ENCODE peak calls at places on chromosomes 7 and 10, in eight cellular contexts. One of them, this sample, is unnamed.

GRCh38 chr7:2650451-2650850 is 18.7 kb downstream of the TTYH3 start:
- DNase-seq in sigmoid colon: no peak
- DNase-seq in mammary epithelial cell: no peak
- DNase-seq in right lobe of liver: no peak
- DNase-seq in cardiac muscle cell: no peak
- DNase-seq in heart left ventricle: no peak
- DNase-seq in H1: no peak
- DNase-seq in psoas muscle: no peak
- DNase-seq in this sample: no peak

GRCh38 chr10:52213511-52213831 is 100.6 kb upstream of the DKK1 start:
- DNase-seq in H1: no peak
- DNase-seq in heart left ventricle: peak; percentile 36
- DNase-seq in cardiac muscle cell: peak; percentile 67
- DNase-seq in right lobe of liver: no peak
- DNase-seq in sigmoid colon: no peak
- DNase-seq in mammary epithelial cell: peak; percentile 22
- DNase-seq in psoas muscle: no peak
- DNase-seq in this sample: no peak

GRCh38 chr7:148693651-148694050 is 5.1 kb upstream of the CUL1 start:
- DNase-seq in heart left ventricle: no peak
- DNase-seq in psoas muscle: no peak
- DNase-seq in mammary epithelial cell: no peak
- DNase-seq in sigmoid colon: no peak
- DNase-seq in H1: no peak
- DNase-seq in right lobe of liver: no peak
- DNase-seq in cardiac muscle cell: no peak
- DNase-seq in this sample: no peak

GRCh38 chr10:5338010-5338409 is 26.8 kb upstream of the UCN3 start:
- DNase-seq in heart left ventricle: no peak
- DNase-seq in H1: no peak
- DNase-seq in psoas muscle: no peak
- DNase-seq in mammary epithelial cell: no peak
- DNase-seq in cardiac muscle cell: no peak
- DNase-seq in right lobe of liver: no peak
- DNase-seq in sigmoid colon: no peak
- DNase-seq in this sample: no peak

GRCh38 chr7:48250441-48250951 is 79.2 kb downstream of the ABCA13 start:
- DNase-seq in heart left ventricle: no peak
- DNase-seq in mammary epithelial cell: peak; percentile 73
- DNase-seq in psoas muscle: no peak
- DNase-seq in right lobe of liver: no peak
- DNase-seq in H1: no peak
- DNase-seq in sigmoid colon: no peak
- DNase-seq in cardiac muscle cell: peak; percentile 89
- DNase-seq in this sample: no peak

GRCh38 chr7:32515890-32516550 is 20.7 kb downstream of the AVL9 start:
- DNase-seq in psoas muscle: no peak
- DNase-seq in cardiac muscle cell: no peak
- DNase-seq in H1: no peak
- DNase-seq in mammary epithelial cell: peak; percentile 89
- DNase-seq in sigmoid colon: no peak
- DNase-seq in right lobe of liver: no peak
- DNase-seq in heart left ventricle: no peak
- DNase-seq in this sample: no peak

GRCh38 chr7:127891144-127891543 is 140.1 kb downstream of the LRRC4 start:
- DNase-seq in H1: no peak
- DNase-seq in sigmoid colon: no peak
- DNase-seq in right lobe of liver: no peak
- DNase-seq in mammary epithelial cell: no peak
- DNase-seq in heart left ventricle: no peak
- DNase-seq in psoas muscle: no peak
- DNase-seq in cardiac muscle cell: no peak
- DNase-seq in this sample: no peak

GRCh38 chr7:81684513-81685262 is 85.2 kb downstream of the HGF start:
- DNase-seq in cardiac muscle cell: peak; percentile 100
- DNase-seq in sigmoid colon: peak; percentile 98
- DNase-seq in right lobe of liver: peak; percentile 68
- DNase-seq in heart left ventricle: peak; percentile 96
- DNase-seq in H1: no peak
- DNase-seq in psoas muscle: peak; percentile 88
- DNase-seq in mammary epithelial cell: peak; percentile 98
- DNase-seq in this sample: no peak

GRCh38 chr7:37027557-37028341 is 303.5 kb upstream of the AOAH start:
- DNase-seq in mammary epithelial cell: no peak
- DNase-seq in sigmoid colon: no peak
- DNase-seq in right lobe of liver: no peak
- DNase-seq in cardiac muscle cell: no peak
- DNase-seq in heart left ventricle: no peak
- DNase-seq in H1: no peak
- DNase-seq in psoas muscle: no peak
- DNase-seq in this sample: no peak

GRCh38 chr10:99733366-99733765 is 1.3 kb downstream of the CUTC start:
- DNase-seq in mammary epithelial cell: no peak
- DNase-seq in heart left ventricle: no peak
- DNase-seq in psoas muscle: no peak
- DNase-seq in H1: no peak
- DNase-seq in right lobe of liver: no peak
- DNase-seq in sigmoid colon: no peak
- DNase-seq in cardiac muscle cell: no peak
- DNase-seq in this sample: no peak

GRCh38 chr10:97571622-97572021 is 957 bp upstream of the ANKRD2 start:
- DNase-seq in sigmoid colon: no peak
- DNase-seq in right lobe of liver: no peak
- DNase-seq in cardiac muscle cell: no peak
- DNase-seq in psoas muscle: peak; percentile 6
- DNase-seq in H1: no peak
- DNase-seq in mammary epithelial cell: peak; percentile 94
- DNase-seq in heart left ventricle: no peak
- DNase-seq in this sample: no peak

GRCh38 chr7:101121996-101122932 is 4.6 kb upstream of the SERPINE1 start:
- DNase-seq in cardiac muscle cell: peak; percentile 99
- DNase-seq in psoas muscle: peak; percentile 82
- DNase-seq in mammary epithelial cell: peak; percentile 58
- DNase-seq in heart left ventricle: peak; percentile 92
- DNase-seq in right lobe of liver: peak; percentile 62
- DNase-seq in H1: no peak
- DNase-seq in sigmoid colon: peak; percentile 91
- DNase-seq in this sample: no peak

GRCh38 chr10:75400163-75400768 is 1.3 kb downstream of the ZNF503 start:
- DNase-seq in right lobe of liver: peak; percentile 66
- DNase-seq in H1: no peak
- DNase-seq in psoas muscle: no peak
- DNase-seq in sigmoid colon: peak; percentile 85
- DNase-seq in cardiac muscle cell: peak; percentile 58
- DNase-seq in heart left ventricle: peak; percentile 51
- DNase-seq in mammary epithelial cell: no peak
- DNase-seq in this sample: no peak

GRCh38 chr7:36644625-36645422 is 79.5 kb downstream of the AOAH start:
- DNase-seq in H1: no peak
- DNase-seq in heart left ventricle: no peak
- DNase-seq in psoas muscle: no peak
- DNase-seq in right lobe of liver: no peak
- DNase-seq in cardiac muscle cell: no peak
- DNase-seq in mammary epithelial cell: no peak
- DNase-seq in sigmoid colon: no peak
- DNase-seq in this sample: no peak

GRCh38 chr7:128737867-128738390 is 1.2 kb upstream of the CALU start:
- DNase-seq in psoas muscle: no peak
- DNase-seq in cardiac muscle cell: peak; percentile 36
- DNase-seq in sigmoid colon: no peak
- DNase-seq in H1: no peak
- DNase-seq in heart left ventricle: no peak
- DNase-seq in right lobe of liver: no peak
- DNase-seq in mammary epithelial cell: peak; percentile 78
- DNase-seq in this sample: no peak

GRCh38 chr10:32454148-32454547 is 8.2 kb downstream of the CCDC7 start:
- DNase-seq in cardiac muscle cell: peak; percentile 10
- DNase-seq in H1: no peak
- DNase-seq in sigmoid colon: no peak
- DNase-seq in right lobe of liver: no peak
- DNase-seq in mammary epithelial cell: peak; percentile 2
- DNase-seq in psoas muscle: no peak
- DNase-seq in heart left ventricle: no peak
- DNase-seq in this sample: no peak

GRCh38 chr7:40310213-40310612 is 175.4 kb downstream of the SUGCT start:
- DNase-seq in mammary epithelial cell: no peak
- DNase-seq in right lobe of liver: no peak
- DNase-seq in psoas muscle: no peak
- DNase-seq in sigmoid colon: no peak
- DNase-seq in cardiac muscle cell: no peak
- DNase-seq in H1: no peak
- DNase-seq in heart left ventricle: no peak
- DNase-seq in this sample: no peak

GRCh38 chr10:86652361-86653202 is 1.8 kb upstream of the OPN4 start:
- DNase-seq in right lobe of liver: peak; percentile 32
- DNase-seq in psoas muscle: no peak
- DNase-seq in H1: no peak
- DNase-seq in sigmoid colon: peak; percentile 53
- DNase-seq in cardiac muscle cell: peak; percentile 31
- DNase-seq in mammary epithelial cell: no peak
- DNase-seq in heart left ventricle: peak; percentile 13
- DNase-seq in this sample: no peak

GRCh38 chr7:99002827-99003212 is 124.5 kb downstream of the TRRAP start:
- DNase-seq in sigmoid colon: no peak
- DNase-seq in heart left ventricle: no peak
- DNase-seq in cardiac muscle cell: no peak
- DNase-seq in H1: no peak
- DNase-seq in right lobe of liver: no peak
- DNase-seq in psoas muscle: no peak
- DNase-seq in mammary epithelial cell: no peak
- DNase-seq in this sample: no peak

GRCh38 chr7:140049339-140050024 is 13.3 kb downstream of the PARP12 start:
- DNase-seq in mammary epithelial cell: peak; percentile 5
- DNase-seq in heart left ventricle: no peak
- DNase-seq in cardiac muscle cell: peak; percentile 22
- DNase-seq in right lobe of liver: peak; percentile 82
- DNase-seq in H1: peak; percentile 33
- DNase-seq in psoas muscle: no peak
- DNase-seq in sigmoid colon: no peak
- DNase-seq in this sample: no peak

GRCh38 chr10:115972426-115972825 is 300.6 kb downstream of the GFRA1 start:
- DNase-seq in cardiac muscle cell: no peak
- DNase-seq in sigmoid colon: peak; percentile 34
- DNase-seq in mammary epithelial cell: no peak
- DNase-seq in heart left ventricle: no peak
- DNase-seq in right lobe of liver: no peak
- DNase-seq in H1: no peak
- DNase-seq in psoas muscle: no peak
- DNase-seq in this sample: no peak

DNA sequence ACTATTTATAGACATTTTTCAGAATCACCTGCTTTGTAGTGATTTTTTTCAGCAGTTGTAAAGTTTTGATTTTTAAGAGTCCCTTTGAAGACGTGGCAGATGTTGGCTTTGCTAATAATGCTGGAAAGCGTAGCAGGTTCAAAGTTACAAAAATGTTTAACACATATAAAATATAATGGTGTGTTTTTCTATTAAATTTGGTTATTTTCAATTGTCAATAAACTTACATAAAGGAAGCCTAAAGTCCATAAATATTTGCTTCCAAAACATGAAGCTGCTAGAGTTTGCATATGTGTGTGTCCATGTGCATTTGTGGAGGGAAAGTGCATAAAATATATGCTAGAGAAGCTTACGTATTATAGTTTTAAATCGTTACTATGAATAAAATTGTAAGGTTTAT is 3.7 kb downstream of the MEOX2 start:
- DNase-seq in H1: no peak
- DNase-seq in heart left ventricle: no peak
- DNase-seq in mammary epithelial cell: no peak
- DNase-seq in psoas muscle: no peak
- DNase-seq in sigmoid colon: no peak
- DNase-seq in cardiac muscle cell: no peak
- DNase-seq in right lobe of liver: no peak
- DNase-seq in this sample: no peak
- H3K27ac ChIP-seq in H1: no peak overlapping the region
- H3K27ac ChIP-seq in heart left ventricle: peak overlapping the region; percentile 41
- H3K27ac ChIP-seq in mammary epithelial cell: no peak overlapping the region
- H3K27ac ChIP-seq in psoas muscle: peak overlapping the region; percentile 76
- H3K27ac ChIP-seq in sigmoid colon: no peak overlapping the region
- H3K27ac ChIP-seq in cardiac muscle cell: no peak overlapping the region
- H3K27ac ChIP-seq in right lobe of liver: no peak overlapping the region
- H3K27ac ChIP-seq in this sample: no peak overlapping the region

GRCh38 chr10:68330852-68331454 is 911 bp upstream of the HNRNPH3 start:
- DNase-seq in psoas muscle: peak; percentile 36
- DNase-seq in sigmoid colon: peak; percentile 77
- DNase-seq in H1: no peak
- DNase-seq in mammary epithelial cell: no peak
- DNase-seq in cardiac muscle cell: peak; percentile 53
- DNase-seq in heart left ventricle: peak; percentile 45
- DNase-seq in right lobe of liver: peak; percentile 56
- DNase-seq in this sample: no peak
- H3K4me3 ChIP-seq in psoas muscle: peak overlapping the region; percentile 93
- H3K4me3 ChIP-seq in sigmoid colon: peak overlapping the region; percentile 72
- H3K4me3 ChIP-seq in H1: peak overlapping the region; percentile 96
- H3K4me3 ChIP-seq in mammary epithelial cell: peak overlapping the region; percentile 69
- H3K4me3 ChIP-seq in cardiac muscle cell: peak overlapping the region; percentile 82
- H3K4me3 ChIP-seq in heart left ventricle: peak overlapping the region; percentile 70
- H3K4me3 ChIP-seq in right lobe of liver: peak overlapping the region; percentile 79
- H3K4me3 ChIP-seq in this sample: peak overlapping the region; percentile 80

GRCh38 chr10:71259282-71259681 is 46.9 kb downstream of the UNC5B start:
- DNase-seq in mammary epithelial cell: no peak
- DNase-seq in right lobe of liver: no peak
- DNase-seq in H1: no peak
- DNase-seq in psoas muscle: no peak
- DNase-seq in heart left ventricle: no peak
- DNase-seq in sigmoid colon: no peak
- DNase-seq in cardiac muscle cell: no peak
- DNase-seq in this sample: no peak
- H3K4me1 ChIP-seq in mammary epithelial cell: peaks cover 41% of the 10 kb centered on the region
- H3K4me1 ChIP-seq in right lobe of liver: no peaks in the 10 kb centered on the region
- H3K4me1 ChIP-seq in H1: peaks cover 15% of the 10 kb centered on the region
- H3K4me1 ChIP-seq in psoas muscle: peaks cover 49% of the 10 kb centered on the region
- H3K4me1 ChIP-seq in heart left ventricle: peaks cover 90% of the 10 kb centered on the region
- H3K4me1 ChIP-seq in sigmoid colon: peaks cover 50% of the 10 kb centered on the region
- H3K4me1 ChIP-seq in cardiac muscle cell: peaks cover 62% of the 10 kb centered on the region
- H3K4me1 ChIP-seq in this sample: peaks cover 7% of the 10 kb centered on the region

GRCh38 chr7:35555386-35555785 is 139.5 kb downstream of the HERPUD2 start:
- DNase-seq in H1: no peak
- DNase-seq in psoas muscle: no peak
- DNase-seq in cardiac muscle cell: no peak
- DNase-seq in sigmoid colon: no peak
- DNase-seq in right lobe of liver: no peak
- DNase-seq in mammary epithelial cell: no peak
- DNase-seq in heart left ventricle: no peak
- DNase-seq in this sample: no peak

GRCh38 chr7:35553498-35553897 is 141.4 kb downstream of the HERPUD2 start:
- DNase-seq in heart left ventricle: no peak
- DNase-seq in mammary epithelial cell: no peak
- DNase-seq in right lobe of liver: no peak
- DNase-seq in psoas muscle: no peak
- DNase-seq in H1: no peak
- DNase-seq in sigmoid colon: no peak
- DNase-seq in cardiac muscle cell: peak; percentile 44
- DNase-seq in this sample: no peak

GRCh38 chr7:35558841-35559240 is 136.1 kb downstream of the HERPUD2 start:
- DNase-seq in H1: no peak
- DNase-seq in heart left ventricle: no peak
- DNase-seq in right lobe of liver: no peak
- DNase-seq in mammary epithelial cell: no peak
- DNase-seq in psoas muscle: no peak
- DNase-seq in cardiac muscle cell: no peak
- DNase-seq in sigmoid colon: no peak
- DNase-seq in this sample: no peak

GRCh38 chr7:35555934-35556333 is 139.0 kb downstream of the HERPUD2 start:
- DNase-seq in psoas muscle: no peak
- DNase-seq in cardiac muscle cell: peak; percentile 5
- DNase-seq in H1: no peak
- DNase-seq in mammary epithelial cell: peak; percentile 66
- DNase-seq in heart left ventricle: no peak
- DNase-seq in right lobe of liver: no peak
- DNase-seq in sigmoid colon: no peak
- DNase-seq in this sample: no peak

GRCh38 chr7:35556532-35557471 is 138.1 kb downstream of the HERPUD2 start:
- DNase-seq in psoas muscle: no peak
- DNase-seq in sigmoid colon: no peak
- DNase-seq in cardiac muscle cell: no peak
- DNase-seq in mammary epithelial cell: no peak
- DNase-seq in right lobe of liver: peak; percentile 64
- DNase-seq in heart left ventricle: no peak
- DNase-seq in H1: no peak
- DNase-seq in this sample: no peak
- H3K27ac ChIP-seq in psoas muscle: no peak overlapping the region
- H3K27ac ChIP-seq in sigmoid colon: no peak overlapping the region
- H3K27ac ChIP-seq in cardiac muscle cell: no peak overlapping the region
- H3K27ac ChIP-seq in mammary epithelial cell: no peak overlapping the region
- H3K27ac ChIP-seq in right lobe of liver: no peak overlapping the region
- H3K27ac ChIP-seq in heart left ventricle: no peak overlapping the region
- H3K27ac ChIP-seq in H1: no peak overlapping the region
- H3K27ac ChIP-seq in this sample: no peak overlapping the region